ENCODE peak calls at places on chromosomes 5 and 9, in seven cellular contexts. E, S, T, D, N, F and M are unnamed samples.

GRCh38 chr5:145062280-145062679 is 772.9 kb downstream of the PRELID2 start:
- DNase-seq in E (no peak), F (no peak), D (no peak), S (peak; percentile 10), N (no peak), T (no peak), M (no peak)

GRCh38 chr5:523658-524441 is 399 bp downstream of the SLC9A3 start:
- DNase-seq in E (no peak), T (no peak), S (peak; percentile 31), F (no peak), D (no peak), N (no peak), M (no peak)

GRCh38 chr5:75260708-75261107 is 24.0 kb upstream of the ANKRD31 start:
- DNase-seq in S (no peak), T (no peak), N (no peak), E (no peak), F (no peak), D (no peak), M (peak; percentile 88)

GRCh38 chr5:11048760-11049159 is 287.7 kb upstream of the DAP start:
- DNase-seq in E (no peak), N (no peak), F (no peak), D (no peak), T (no peak), S (no peak), M (no peak)

GRCh38 chr5:109876941-109877669 is 187.4 kb downstream of the MAN2A1 start:
- DNase-seq in S (peak; percentile 73), E (no peak), N (no peak), T (no peak), D (no peak), F (no peak), M (no peak)

GRCh38 chr9:137479315-137479861 is 20.3 kb upstream of the NSMF start:
- DNase-seq in E (no peak), N (no peak), F (no peak), S (no peak), D (no peak), T (no peak), M (no peak)

GRCh38 chr9:72586388-72587160 is 65.2 kb downstream of the TMC1 start:
- DNase-seq in T (no peak), D (peak; percentile 44), S (peak; percentile 88), N (peak; percentile 42), F (no peak), E (no peak), M (peak; percentile 92)

GRCh38 chr5:36569456-36569855 is 37.0 kb upstream of the SLC1A3 start:
- DNase-seq in T (no peak), N (no peak), E (no peak), D (no peak), S (peak; percentile 79), F (peak; percentile 60), M (no peak)

GRCh38 chr9:8329561-8330283 is 530.1 kb upstream of the DMAC1 start:
- DNase-seq in D (peak; percentile 23), T (no peak), S (no peak), E (no peak), N (no peak), F (no peak), M (no peak)

GRCh38 chr9:93897075-93897970 is 57.8 kb downstream of the BARX1 start:
- DNase-seq in T (no peak), E (no peak), D (peak; percentile 2), N (no peak), S (no peak), F (no peak), M (no peak)

GRCh38 chr5:532521-533242 is 8.4 kb upstream of the SLC9A3 start:
- DNase-seq in F (peak; percentile 9), E (peak; percentile 25), T (no peak), N (no peak), D (no peak), S (no peak), M (no peak)

GRCh38 chr9:118473527-118473926 is 769.3 kb downstream of the TLR4 start:
- DNase-seq in D (no peak), E (no peak), N (no peak), S (no peak), F (peak; percentile 36), T (no peak), M (no peak)

GRCh38 chr9:134205636-134206316 is 41.4 kb upstream of the RNU6ATAC start:
- DNase-seq in F (peak; percentile 77), T (no peak), S (peak; percentile 90), D (peak; percentile 55), E (peak; percentile 16), N (peak; percentile 23), M (no peak)

GRCh38 chr5:5373351-5374033 is 49.0 kb upstream of the ICE1 start:
- DNase-seq in E (no peak), S (peak; percentile 15), F (peak; percentile 47), T (no peak), N (no peak), D (no peak), M (no peak)

GRCh38 chr9:38008168-38009034 is 60.6 kb downstream of the SHB start:
- DNase-seq in S (peak; percentile 98), T (no peak), E (peak; percentile 94), N (peak; percentile 80), F (no peak), D (peak; percentile 39), M (peak; percentile 82)

GRCh38 chr5:6837095-6837494 is 123.9 kb downstream of the TENT4A start:
- DNase-seq in F (no peak), E (no peak), D (no peak), N (no peak), T (no peak), S (no peak), M (no peak)

GRCh38 chr9:18969095-18969494 is 63.9 kb downstream of the SAXO1 start:
- DNase-seq in S (no peak), D (no peak), N (no peak), F (no peak), E (no peak), T (no peak), M (no peak)

GRCh38 chr9:113011911-113012381 is at the start of gene ZNF883:
- DNase-seq in T (no peak), F (peak; percentile 74), S (peak; percentile 85), N (peak; percentile 40), E (peak; percentile 65), D (peak; percentile 33), M (peak; percentile 14)

GRCh38 chr5:122141751-122142150 is 12.4 kb downstream of the ZNF474 start:
- DNase-seq in T (no peak), F (no peak), D (no peak), E (no peak), N (no peak), S (peak; percentile 54), M (no peak)

GRCh38 chr9:120109242-120109641 is 470.7 kb downstream of the CDK5RAP2 start:
- DNase-seq in D (no peak), S (peak; percentile 24), F (no peak), T (no peak), N (no peak), E (no peak), M (no peak)

GRCh38 chr5:115349001-115349817 is 52.8 kb upstream of the CCDC112 start:
- DNase-seq in E (no peak), F (no peak), T (no peak), N (peak; percentile 86), D (peak; percentile 42), S (peak; percentile 95), M (peak; percentile 86)

DNA sequence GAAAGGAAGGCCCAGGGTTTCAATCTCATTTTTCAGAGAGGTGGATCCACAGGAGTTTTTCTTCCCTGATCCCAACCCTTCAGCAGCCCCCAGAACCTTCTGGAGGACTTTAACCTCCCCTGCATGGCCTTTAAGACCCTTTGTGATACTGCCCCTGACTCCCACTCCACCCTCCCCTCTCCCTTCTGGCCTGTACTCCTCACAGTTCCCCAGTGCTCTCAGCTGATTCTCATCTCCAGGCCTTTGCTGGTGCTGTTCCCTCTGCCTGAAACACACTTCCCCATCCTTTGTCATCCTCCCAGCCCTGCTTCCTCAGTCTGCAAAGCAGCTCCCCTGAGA is 18.5 kb downstream of the NEURL1B start:
- DNase-seq in F (no peak), E (no peak), D (no peak), N (no peak), S (no peak), T (no peak), M (no peak)
- H3K4me1 ChIP-seq in F (peaks cover 58% of the 10 kb centered on the region), E (peaks cover 59% of the 10 kb centered on the region), D (peaks cover 35% of the 10 kb centered on the region), N (peaks cover 6% of the 10 kb centered on the region), S (peaks cover 9% of the 10 kb centered on the region), T (no peaks in the 10 kb centered on the region), M (no peaks in the 10 kb centered on the region)

GRCh38 chr9:121345070-121345469 is 25.0 kb downstream of the STOM start:
- DNase-seq in S (no peak), N (no peak), F (no peak), E (no peak), T (no peak), D (no peak), M (no peak)

GRCh38 chr9:121349009-121349408 is 21.0 kb downstream of the STOM start:
- DNase-seq in T (no peak), E (no peak), F (no peak), N (no peak), S (peak; percentile 69), D (no peak), M (no peak)

GRCh38 chr9:121344062-121344696 is 25.9 kb downstream of the STOM start:
- DNase-seq in S (no peak), F (no peak), E (no peak), D (no peak), N (no peak), T (no peak), M (no peak)

GRCh38 chr9:121350993-121351561 is 19.0 kb downstream of the STOM start:
- DNase-seq in T (no peak), F (peak; percentile 77), D (peak; percentile 68), S (peak; percentile 95), E (peak; percentile 59), N (peak; percentile 98), M (peak; percentile 52)

GRCh38 chr9:121348321-121348720 is 21.7 kb downstream of the STOM start:
- DNase-seq in N (no peak), E (no peak), D (no peak), T (no peak), F (no peak), S (peak; percentile 32), M (no peak)
- H3K36me3 ChIP-seq in N (peaks cover 35% of the 10 kb centered on the region), E (peaks cover 97% of the 10 kb centered on the region), D (no peaks in the 10 kb centered on the region), T (peaks cover 40% of the 10 kb centered on the region), F (peaks cover 32% of the 10 kb centered on the region), S (peaks cover 19% of the 10 kb centered on the region), M (peaks cover 9% of the 10 kb centered on the region)

DNA sequence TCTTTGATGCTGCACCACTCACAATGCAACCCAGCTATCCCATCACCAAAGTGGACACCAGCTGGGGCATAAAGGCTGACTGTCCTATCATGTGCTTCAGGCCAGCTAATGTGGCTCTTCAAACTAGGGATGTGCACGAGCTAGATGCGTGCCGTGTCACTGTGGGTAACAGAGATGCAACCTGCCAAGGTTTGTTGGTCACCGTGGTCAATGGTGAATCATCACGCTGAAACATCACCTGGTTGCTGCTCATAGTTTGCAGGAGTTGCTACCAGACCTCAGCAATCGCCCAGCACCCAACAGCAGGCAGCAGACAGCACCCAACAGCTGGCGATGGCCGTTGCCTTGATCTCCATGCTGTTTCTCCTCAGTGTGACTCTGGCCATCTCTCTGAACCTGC is 2.1 kb upstream of the PCDHGA1 start:
- DNase-seq in E (no peak), N (no peak), S (no peak), T (no peak), D (no peak), F (no peak), M (no peak)
- H3K9me3 ChIP-seq in E (peaks cover 21% of the 10 kb centered on the region), N (no peaks in the 10 kb centered on the region), S (no peaks in the 10 kb centered on the region), T (no peaks in the 10 kb centered on the region), D (peaks cover 45% of the 10 kb centered on the region), F (peaks cover 64% of the 10 kb centered on the region), M (no peaks in the 10 kb centered on the region)

DNA sequence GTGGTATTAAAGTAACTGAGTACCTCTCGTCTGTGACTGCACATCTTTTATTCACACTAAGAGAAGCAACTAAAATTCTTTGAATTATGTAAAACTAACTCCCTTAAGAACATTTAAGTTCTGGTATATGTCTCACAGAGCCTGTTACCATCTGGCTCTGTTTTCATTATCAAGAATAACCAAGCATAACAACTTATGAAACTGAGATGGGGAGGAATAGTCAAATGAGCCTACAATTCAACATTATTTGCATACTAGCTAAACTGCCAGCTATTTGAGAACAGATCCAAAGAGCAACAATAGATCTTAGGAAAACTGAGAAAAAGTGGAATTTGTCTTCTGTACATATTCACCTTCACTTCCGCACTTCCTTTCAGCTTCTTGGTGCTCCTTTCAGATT is 25.2 kb upstream of the ISOC1 start:
- DNase-seq in N (no peak), D (no peak), T (no peak), E (no peak), S (no peak), F (no peak), M (no peak)
- H3K4me1 ChIP-seq in N (no peaks in the 10 kb centered on the region), D (no peaks in the 10 kb centered on the region), T (no peaks in the 10 kb centered on the region), E (no peaks in the 10 kb centered on the region), S (no peaks in the 10 kb centered on the region), F (no peaks in the 10 kb centered on the region), M (no peaks in the 10 kb centered on the region)